ENCODE peak calls at places on chromosomes 5 and 9, in five cellular contexts. One of them, this sample, is unnamed.

GRCh38 chr9:136720251-136720886 is 8.0 kb downstream of the DIPK1B start:
- DNase-seq in activated naive CD4-positive, alpha-beta T cell: no peak
- DNase-seq in small intestine: no peak
- DNase-seq in EL: no peak
- DNase-seq in HEK293T: no peak
- DNase-seq in this sample: no peak

GRCh38 chr9:127278372-127278771 is 13.8 kb downstream of the GARNL3 start:
- DNase-seq in EL: no peak
- DNase-seq in activated naive CD4-positive, alpha-beta T cell: no peak
- DNase-seq in small intestine: no peak
- DNase-seq in HEK293T: no peak
- DNase-seq in this sample: no peak

GRCh38 chr5:60287174-60287771 is 393.7 kb upstream of the PDE4D start:
- DNase-seq in small intestine: peak; percentile 58
- DNase-seq in activated naive CD4-positive, alpha-beta T cell: no peak
- DNase-seq in HEK293T: peak; percentile 63
- DNase-seq in EL: peak; percentile 67
- DNase-seq in this sample: no peak

GRCh38 chr5:86461169-86461956 is 156.4 kb upstream of the COX7C start:
- DNase-seq in activated naive CD4-positive, alpha-beta T cell: no peak
- DNase-seq in HEK293T: no peak
- DNase-seq in small intestine: peak; percentile 79
- DNase-seq in EL: no peak
- DNase-seq in this sample: no peak

GRCh38 chr9:136535070-136535469 is 10.8 kb downstream of the NOTCH1 start:
- DNase-seq in EL: no peak
- DNase-seq in activated naive CD4-positive, alpha-beta T cell: no peak
- DNase-seq in small intestine: no peak
- DNase-seq in HEK293T: no peak
- DNase-seq in this sample: no peak

GRCh38 chr5:16539169-16539666 is 73.6 kb upstream of the ZNF622 start:
- DNase-seq in HEK293T: no peak
- DNase-seq in EL: peak; percentile 92
- DNase-seq in activated naive CD4-positive, alpha-beta T cell: no peak
- DNase-seq in small intestine: peak; percentile 95
- DNase-seq in this sample: no peak

GRCh38 chr9:127568971-127569818 is 42.9 kb upstream of the STXBP1 start:
- DNase-seq in HEK293T: peak; percentile 96
- DNase-seq in EL: peak; percentile 87
- DNase-seq in small intestine: peak; percentile 89
- DNase-seq in activated naive CD4-positive, alpha-beta T cell: peak; percentile 75
- DNase-seq in this sample: no peak

GRCh38 chr5:160298189-160298588 is 14.2 kb downstream of the CCNJL start:
- DNase-seq in EL: no peak
- DNase-seq in small intestine: no peak
- DNase-seq in HEK293T: no peak
- DNase-seq in activated naive CD4-positive, alpha-beta T cell: no peak
- DNase-seq in this sample: no peak

GRCh38 chr5:61010759-61011460 is 65.9 kb downstream of the NDUFAF2 start:
- DNase-seq in small intestine: no peak
- DNase-seq in EL: peak; percentile 43
- DNase-seq in activated naive CD4-positive, alpha-beta T cell: no peak
- DNase-seq in HEK293T: peak; percentile 7
- DNase-seq in this sample: no peak